ENCODE peak calls at places on chromosomes 6 and 20, in six cellular contexts. One of them, this sample, is unnamed.

GRCh38 chr6:107064579-107065065 is 36.6 kb downstream of the MTRES1 start:
- DNase-seq in stimulated activated CD4-positive, alpha-beta T cell treated with anti-CD3 and anti-CD28 coated beads, TNF-alpha, amount 100 ng/mL, for 4 hours: no peak
- DNase-seq in A172: peak
- DNase-seq in amniotic stem cell: no peak
- DNase-seq in CD8-positive, alpha-beta memory T cell: no peak
- DNase-seq in WTC11: no peak
- DNase-seq in this sample: no peak

GRCh38 chr20:7772376-7772775 is 167.9 kb downstream of the HAO1 start:
- DNase-seq in stimulated activated CD4-positive, alpha-beta T cell treated with anti-CD3 and anti-CD28 coated beads, TNF-alpha, amount 100 ng/mL, for 4 hours: no peak
- DNase-seq in A172: no peak
- DNase-seq in amniotic stem cell: no peak
- DNase-seq in CD8-positive, alpha-beta memory T cell: no peak
- DNase-seq in WTC11: no peak
- DNase-seq in this sample: no peak

GRCh38 chr6:133549252-133549925 is 308.2 kb downstream of the EYA4 start:
- DNase-seq in stimulated activated CD4-positive, alpha-beta T cell treated with anti-CD3 and anti-CD28 coated beads, TNF-alpha, amount 100 ng/mL, for 4 hours: no peak
- DNase-seq in A172: no peak
- DNase-seq in amniotic stem cell: no peak
- DNase-seq in CD8-positive, alpha-beta memory T cell: no peak
- DNase-seq in WTC11: no peak
- DNase-seq in this sample: no peak

GRCh38 chr6:72084992-72085569 is 198.7 kb downstream of the RIMS1 start:
- DNase-seq in stimulated activated CD4-positive, alpha-beta T cell treated with anti-CD3 and anti-CD28 coated beads, TNF-alpha, amount 100 ng/mL, for 4 hours: no peak
- DNase-seq in A172: no peak
- DNase-seq in amniotic stem cell: peak
- DNase-seq in CD8-positive, alpha-beta memory T cell: no peak
- DNase-seq in WTC11: no peak
- DNase-seq in this sample: no peak

GRCh38 chr6:159718634-159719033 is 8.7 kb upstream of the WTAP start:
- DNase-seq in stimulated activated CD4-positive, alpha-beta T cell treated with anti-CD3 and anti-CD28 coated beads, TNF-alpha, amount 100 ng/mL, for 4 hours: no peak
- DNase-seq in A172: no peak
- DNase-seq in amniotic stem cell: no peak
- DNase-seq in CD8-positive, alpha-beta memory T cell: no peak
- DNase-seq in WTC11: no peak
- DNase-seq in this sample: no peak

GRCh38 chr6:108578595-108579038 is 17.9 kb downstream of the FOXO3 start:
- DNase-seq in stimulated activated CD4-positive, alpha-beta T cell treated with anti-CD3 and anti-CD28 coated beads, TNF-alpha, amount 100 ng/mL, for 4 hours: no peak
- DNase-seq in A172: peak
- DNase-seq in amniotic stem cell: no peak
- DNase-seq in CD8-positive, alpha-beta memory T cell: no peak
- DNase-seq in WTC11: no peak
- DNase-seq in this sample: no peak

GRCh38 chr6:125526007-125526720 is 223.3 kb upstream of the HEY2 start:
- DNase-seq in stimulated activated CD4-positive, alpha-beta T cell treated with anti-CD3 and anti-CD28 coated beads, TNF-alpha, amount 100 ng/mL, for 4 hours: no peak
- DNase-seq in A172: no peak
- DNase-seq in amniotic stem cell: no peak
- DNase-seq in CD8-positive, alpha-beta memory T cell: no peak
- DNase-seq in WTC11: no peak
- DNase-seq in this sample: no peak

GRCh38 chr6:129186988-129187387 is 304.1 kb downstream of the LAMA2 start:
- DNase-seq in stimulated activated CD4-positive, alpha-beta T cell treated with anti-CD3 and anti-CD28 coated beads, TNF-alpha, amount 100 ng/mL, for 4 hours: no peak
- DNase-seq in A172: peak
- DNase-seq in amniotic stem cell: peak
- DNase-seq in CD8-positive, alpha-beta memory T cell: no peak
- DNase-seq in WTC11: no peak
- DNase-seq in this sample: no peak

GRCh38 chr6:144909753-144910280 is 624.7 kb downstream of the UTRN start:
- DNase-seq in stimulated activated CD4-positive, alpha-beta T cell treated with anti-CD3 and anti-CD28 coated beads, TNF-alpha, amount 100 ng/mL, for 4 hours: no peak
- DNase-seq in A172: no peak
- DNase-seq in amniotic stem cell: no peak
- DNase-seq in CD8-positive, alpha-beta memory T cell: no peak
- DNase-seq in WTC11: no peak
- DNase-seq in this sample: no peak

GRCh38 chr6:139752086-139752485 is 377.6 kb upstream of the CITED2 start:
- DNase-seq in stimulated activated CD4-positive, alpha-beta T cell treated with anti-CD3 and anti-CD28 coated beads, TNF-alpha, amount 100 ng/mL, for 4 hours: no peak
- DNase-seq in A172: no peak
- DNase-seq in amniotic stem cell: no peak
- DNase-seq in CD8-positive, alpha-beta memory T cell: no peak
- DNase-seq in WTC11: no peak
- DNase-seq in this sample: no peak

GRCh38 chr6:91094806-91095475 is 508.1 kb upstream of the MAP3K7 start:
- DNase-seq in stimulated activated CD4-positive, alpha-beta T cell treated with anti-CD3 and anti-CD28 coated beads, TNF-alpha, amount 100 ng/mL, for 4 hours: no peak
- DNase-seq in A172: no peak
- DNase-seq in amniotic stem cell: no peak
- DNase-seq in CD8-positive, alpha-beta memory T cell: no peak
- DNase-seq in WTC11: no peak
- DNase-seq in this sample: no peak